ENCODE peak calls at places on chromosomes 1 and 21, in eight cellular contexts. O is BE2C; H is EL; L is NCI-H1105 treated with DMSO at 0.1 percent for 48 hours; G is neuronal stem cell; X is WTC11; S is effector memory CD4-positive, alpha-beta T cell; P is fibroblast of the conjunctiva. M is an unnamed sample.
A peak's percentile ranks its signal among the peaks of the same experiment; 100 is the strongest.

GRCh38 chr1:22791736-22792325 is 81.2 kb downstream of the EPHB2 start:
- DNase-seq in O (no peak), H (no peak), L (no peak), G (no peak), X (no peak), S (no peak), P (no peak), M (no peak)

GRCh38 chr1:6384962-6385672 is 8.4 kb downstream of the ACOT7 start:
- DNase-seq in O (peak; percentile 35), H (no peak), L (peak; percentile 56), G (no peak), X (no peak), S (no peak), P (no peak), M (no peak)

GRCh38 chr1:54274448-54274847 is 74.5 kb downstream of the MRPL37 start:
- DNase-seq in O (no peak), H (no peak), L (no peak), G (no peak), X (no peak), S (no peak), P (no peak), M (no peak)

GRCh38 chr1:23634840-23635642 is 56.6 kb upstream of the RPL11 start:
- DNase-seq in O (peak; percentile 46), H (peak; percentile 85), L (peak; percentile 71), G (peak; percentile 70), X (peak; percentile 61), S (peak; percentile 40), P (peak; percentile 64), M (no peak)

GRCh38 chr21:42091899-42092508 is 20.9 kb downstream of the UMODL1 start:
- DNase-seq in O (no peak), H (no peak), L (no peak), G (no peak), X (peak; percentile 39), S (no peak), P (no peak), M (no peak)

GRCh38 chr1:31658721-31659120 is 14.0 kb upstream of the PEF1 start:
- DNase-seq in O (no peak), H (peak; percentile 45), L (no peak), G (no peak), X (no peak), S (no peak), P (no peak), M (no peak)

GRCh38 chr1:200224315-200224714 is 185.5 kb downstream of the ZNF281 start:
- DNase-seq in O (no peak), H (no peak), L (no peak), G (no peak), X (no peak), S (no peak), P (no peak), M (no peak)

GRCh38 chr1:198623920-198624647 is 14.8 kb upstream of the PTPRC start:
- DNase-seq in O (no peak), H (peak; percentile 83), L (no peak), G (no peak), X (no peak), S (no peak), P (no peak), M (peak; percentile 14)

GRCh38 chr1:173202430-173203145 is 4.5 kb downstream of the TNFSF4 start:
- DNase-seq in O (peak; percentile 42), H (peak; percentile 87), L (peak; percentile 12), G (peak; percentile 23), X (no peak), S (no peak), P (peak; percentile 81), M (peak; percentile 93)

GRCh38 chr21:41636636-41637625 is 129.0 kb upstream of the TMPRSS2 start:
- DNase-seq in O (no peak), H (no peak), L (peak; percentile 70), G (no peak), X (no peak), S (no peak), P (no peak), M (no peak)

GRCh38 chr1:91535441-91535840 is 34.8 kb downstream of the CDC7 start:
- DNase-seq in O (no peak), H (no peak), L (no peak), G (no peak), X (peak; percentile 14), S (no peak), P (no peak), M (no peak)

GRCh38 chr1:116737855-116738318 is 16.3 kb upstream of the CD2 start:
- DNase-seq in O (no peak), H (no peak), L (no peak), G (no peak), X (no peak), S (peak; percentile 12), P (no peak), M (no peak)

GRCh38 chr21:43333301-43334062 is 93.4 kb downstream of the SIK1 start:
- DNase-seq in O (no peak), H (peak; percentile 97), L (no peak), G (peak; percentile 56), X (peak; percentile 35), S (no peak), P (no peak), M (peak; percentile 70)

GRCh38 chr1:223713546-223714420 is 1.4 kb downstream of the CAPN2 start:
- DNase-seq in O (no peak), H (peak; percentile 39), L (no peak), G (no peak), X (no peak), S (no peak), P (no peak), M (no peak)

GRCh38 chr1:209597496-209597895 is 14.0 kb downstream of the CAMK1G start:
- DNase-seq in O (no peak), H (no peak), L (no peak), G (no peak), X (no peak), S (no peak), P (no peak), M (no peak)

GRCh38 chr1:206912445-206913095 is 9.2 kb downstream of the FCMR start:
- DNase-seq in O (peak; percentile 70), H (peak; percentile 74), L (peak; percentile 80), G (peak; percentile 71), X (peak; percentile 70), S (peak; percentile 41), P (peak; percentile 72), M (peak; percentile 38)

GRCh38 chr1:36204347-36204909 is 19.8 kb upstream of the THRAP3 start:
- DNase-seq in O (no peak), H (peak; percentile 25), L (no peak), G (no peak), X (no peak), S (no peak), P (no peak), M (no peak)

GRCh38 chr1:10698726-10699469 is 97.5 kb downstream of the CASZ1 start:
- DNase-seq in O (no peak), H (no peak), L (no peak), G (no peak), X (no peak), S (no peak), P (no peak), M (no peak)

GRCh38 chr1:15941899-15942660 is 33.8 kb downstream of the ZBTB17 start:
- DNase-seq in O (no peak), H (no peak), L (no peak), G (no peak), X (no peak), S (no peak), P (no peak), M (no peak)

GRCh38 chr1:225318706-225319575 is 108.9 kb downstream of the LBR start:
- DNase-seq in O (peak; percentile 48), H (peak; percentile 43), L (peak; percentile 59), G (peak; percentile 15), X (no peak), S (no peak), P (peak; percentile 41), M (no peak)

GRCh38 chr1:17831619-17832018 is 76.5 kb downstream of the ACTL8 start:
- DNase-seq in O (no peak), H (peak; percentile 34), L (no peak), G (peak; percentile 75), X (peak; percentile 70), S (no peak), P (peak; percentile 10), M (peak; percentile 13)

GRCh38 chr1:189220750-189221149 is 1256.9 kb downstream of the BRINP3 start:
- DNase-seq in O (no peak), H (no peak), L (no peak), G (no peak), X (no peak), S (no peak), P (no peak), M (no peak)

GRCh38 chr1:52238474-52238873 is 96.6 kb downstream of the ZFYVE9 start:
- DNase-seq in O (no peak), H (peak; percentile 78), L (no peak), G (no peak), X (no peak), S (no peak), P (no peak), M (peak; percentile 27)

GRCh38 chr21:43937898-43938309 is 72.9 kb downstream of the AGPAT3 start:
- DNase-seq in O (no peak), H (no peak), L (no peak), G (no peak), X (no peak), S (no peak), P (no peak), M (no peak)

GRCh38 chr1:21564521-21565095 is 55.4 kb downstream of the ALPL start:
- DNase-seq in O (no peak), H (no peak), L (no peak), G (no peak), X (no peak), S (no peak), P (no peak), M (no peak)

GRCh38 chr1:231512147-231512698 is 16.2 kb upstream of the TSNAX start:
- DNase-seq in O (no peak), H (peak; percentile 61), L (no peak), G (no peak), X (no peak), S (no peak), P (no peak), M (peak; percentile 63)

GRCh38 chr1:35298464-35298863 is 30.0 kb downstream of the ZMYM4 start:
- DNase-seq in O (peak; percentile 18), H (peak; percentile 46), L (peak; percentile 27), G (peak; percentile 2), X (peak; percentile 28), S (peak; percentile 1), P (peak; percentile 17), M (no peak)

GRCh38 chr1:53651356-53651755 is 87.6 kb downstream of the GLIS1 start:
- DNase-seq in O (no peak), H (no peak), L (no peak), G (no peak), X (no peak), S (no peak), P (no peak), M (no peak)

GRCh38 chr1:78624035-78624434 is 3.8 kb downstream of the IFI44L start:
- DNase-seq in O (no peak), H (no peak), L (no peak), G (no peak), X (no peak), S (no peak), P (no peak), M (no peak)

GRCh38 chr1:36579049-36579448 is 96.3 kb upstream of the CSF3R start:
- DNase-seq in O (no peak), H (no peak), L (no peak), G (no peak), X (no peak), S (no peak), P (no peak), M (no peak)

GRCh38 chr1:222880586-222880985 is 65.7 kb downstream of the DISP1 start:
- DNase-seq in O (no peak), H (peak; percentile 78), L (no peak), G (no peak), X (no peak), S (no peak), P (no peak), M (peak; percentile 40)

GRCh38 chr1:241605146-241605805 is 34.9 kb downstream of the CHML start:
- DNase-seq in O (no peak), H (no peak), L (no peak), G (no peak), X (peak; percentile 21), S (no peak), P (no peak), M (no peak)

GRCh38 chr1:107963601-107964396 is 1.2 kb downstream of the VAV3 start:
- DNase-seq in O (no peak), H (no peak), L (no peak), G (no peak), X (peak; percentile 37), S (no peak), P (no peak), M (no peak)

GRCh38 chr21:43194303-43195130 is 25.7 kb downstream of the CRYAA start:
- DNase-seq in O (no peak), H (no peak), L (no peak), G (no peak), X (peak; percentile 11), S (no peak), P (no peak), M (no peak)